ENCODE peak calls at places on chromosome 16, in ten cellular contexts. F is prostate gland; I is GM23248; Q is gastrocnemius medialis; B is lung; U is DND-41; X is HCT116; E is adrenal gland; D is naive thymus-derived CD4-positive, alpha-beta T cell; H is mesenchymal stem cell. W is an unnamed sample.

GRCh38 chr16:85333744-85334640 is 221.7 kb upstream of the CIBAR2 start:
- DNase-seq in F (no peak), E (no peak), D (no peak), B (no peak), X (no peak), Q (no peak), U (no peak), H (no peak), I (no peak), W (no peak)

GRCh38 chr16:56910654-56911539 is 21.0 kb upstream of the HERPUD1 start:
- DNase-seq in H (peak; percentile 85), F (no peak), X (no peak), Q (peak; percentile 35), E (no peak), I (peak; percentile 88), D (no peak), B (peak; percentile 35), U (peak; percentile 45), W (no peak)

GRCh38 chr16:52474679-52475078 is 72.3 kb downstream of the TOX3 start:
- DNase-seq in X (no peak), Q (no peak), U (no peak), E (no peak), F (no peak), B (no peak), D (no peak), H (no peak), I (no peak), W (no peak)

GRCh38 chr16:65481956-65482355 is 360.1 kb upstream of the CDH11 start:
- DNase-seq in B (no peak), D (no peak), U (no peak), H (no peak), E (no peak), Q (no peak), I (no peak), X (no peak), F (no peak), W (no peak)

GRCh38 chr16:28534542-28535373 is 4.0 kb downstream of the NUPR1 start:
- DNase-seq in X (no peak), I (peak; percentile 75), D (peak; percentile 47), F (no peak), Q (peak; percentile 94), E (no peak), U (no peak), H (no peak), B (peak; percentile 77), W (no peak)

GRCh38 chr16:30010817-30011504 is at the start of gene DOC2A:
- DNase-seq in E (no peak), I (peak; percentile 43), Q (no peak), H (peak; percentile 10), D (peak; percentile 31), U (peak; percentile 79), X (no peak), F (no peak), B (no peak), W (no peak)

GRCh38 chr16:73058616-73059409 is 10.9 kb upstream of the ZFHX3 start:
- DNase-seq in B (no peak), E (peak; percentile 58), Q (no peak), X (peak; percentile 38), F (no peak), U (peak; percentile 60), D (no peak), H (peak; percentile 60), I (peak; percentile 68), W (no peak)

GRCh38 chr16:81237282-81237681 is 1.2 kb upstream of the BCO1 start:
- DNase-seq in E (no peak), B (no peak), X (no peak), D (no peak), U (no peak), I (no peak), H (no peak), F (peak; percentile 93), Q (peak; percentile 87), W (no peak)

GRCh38 chr16:72380283-72380682 is 208.3 kb upstream of the PMFBP1 start:
- DNase-seq in I (no peak), B (no peak), U (no peak), X (no peak), H (no peak), F (no peak), E (no peak), D (no peak), Q (no peak), W (no peak)

GRCh38 chr16:2199095-2199494 is 2.7 kb upstream of the CASKIN1 start:
- DNase-seq in Q (no peak), E (no peak), F (no peak), I (no peak), B (no peak), D (no peak), U (no peak), X (no peak), H (no peak), W (no peak)

GRCh38 chr16:27920391-27920891 is 143.1 kb downstream of the GSG1L start:
- DNase-seq in H (no peak), D (no peak), U (no peak), F (peak; percentile 23), B (no peak), X (peak; percentile 35), Q (no peak), E (no peak), I (peak; percentile 15), W (peak; percentile 27)

GRCh38 chr16:66996324-66996982 is 8.1 kb downstream of the CES4A start:
- DNase-seq in I (peak; percentile 90), X (no peak), H (peak; percentile 72), E (no peak), D (no peak), B (peak; percentile 75), U (no peak), Q (peak; percentile 92), F (peak; percentile 81), W (no peak)

GRCh38 chr16:4053663-4054479 is 62.4 kb downstream of the ADCY9 start:
- DNase-seq in D (no peak), I (peak; percentile 93), B (peak; percentile 76), H (peak; percentile 97), F (peak; percentile 68), Q (no peak), U (no peak), E (peak; percentile 81), X (peak; percentile 12), W (no peak)

GRCh38 chr16:14062261-14062660 is 8.9 kb upstream of the MRTFB start:
- DNase-seq in H (no peak), Q (no peak), X (no peak), U (no peak), I (no peak), F (no peak), D (no peak), E (no peak), B (peak; percentile 21), W (no peak)

GRCh38 chr16:66899945-66900688 is 18.6 kb downstream of the CDH16 start:
- DNase-seq in E (peak; percentile 83), F (no peak), I (peak; percentile 58), H (peak; percentile 92), B (peak; percentile 81), X (no peak), D (no peak), U (no peak), Q (peak; percentile 98), W (no peak)

DNA sequence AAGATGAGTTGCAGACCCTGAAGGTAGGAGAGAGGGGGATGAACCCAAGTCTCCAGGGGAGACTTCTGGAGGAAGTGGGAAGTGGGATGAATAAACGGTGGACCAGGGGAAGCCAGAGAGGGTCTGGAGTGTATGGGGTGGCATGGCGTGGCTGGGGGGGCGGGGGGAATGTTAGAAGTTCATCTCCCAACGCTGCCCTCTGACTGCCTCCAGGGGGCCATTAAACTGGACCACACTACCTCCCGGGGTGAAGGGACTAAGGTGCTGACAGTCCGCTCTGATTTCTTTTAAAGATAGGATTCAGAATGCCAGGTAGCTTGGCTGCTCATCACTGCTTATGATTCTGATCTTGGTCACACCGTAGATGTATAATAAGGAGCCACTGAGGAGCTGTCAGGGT is 21.2 kb downstream of the ST3GAL2 start:
- DNase-seq in Q (no peak), X (no peak), H (no peak), U (no peak), I (no peak), F (no peak), E (no peak), D (no peak), B (no peak), W (no peak)
- H3K4me1 ChIP-seq in Q (peaks cover 76% of the 10 kb centered on the region), X (peaks cover 10% of the 10 kb centered on the region), H (peaks cover 53% of the 10 kb centered on the region), U (no peaks in the 10 kb centered on the region), I (no peaks in the 10 kb centered on the region), F (no peaks in the 10 kb centered on the region), E (peaks cover 21% of the 10 kb centered on the region), D (peaks cover 31% of the 10 kb centered on the region), B (peaks cover 22% of the 10 kb centered on the region), W (peaks cover 15% of the 10 kb centered on the region)

GRCh38 chr16:75043175-75043937 is 44.5 kb downstream of the ZNRF1 start:
- DNase-seq in X (no peak), B (no peak), H (no peak), D (no peak), F (no peak), E (no peak), Q (no peak), I (no peak), U (no peak), W (no peak)
- H3K9me3 ChIP-seq in X (no peaks in the 10 kb centered on the region), B (peaks cover under 1% of the 10 kb centered on the region), H (peaks cover 3% of the 10 kb centered on the region), D (no peaks in the 10 kb centered on the region), F (no peaks in the 10 kb centered on the region), E (no peaks in the 10 kb centered on the region), Q (no peaks in the 10 kb centered on the region), I (no peaks in the 10 kb centered on the region), U (no peaks in the 10 kb centered on the region), W (no peaks in the 10 kb centered on the region)

DNA sequence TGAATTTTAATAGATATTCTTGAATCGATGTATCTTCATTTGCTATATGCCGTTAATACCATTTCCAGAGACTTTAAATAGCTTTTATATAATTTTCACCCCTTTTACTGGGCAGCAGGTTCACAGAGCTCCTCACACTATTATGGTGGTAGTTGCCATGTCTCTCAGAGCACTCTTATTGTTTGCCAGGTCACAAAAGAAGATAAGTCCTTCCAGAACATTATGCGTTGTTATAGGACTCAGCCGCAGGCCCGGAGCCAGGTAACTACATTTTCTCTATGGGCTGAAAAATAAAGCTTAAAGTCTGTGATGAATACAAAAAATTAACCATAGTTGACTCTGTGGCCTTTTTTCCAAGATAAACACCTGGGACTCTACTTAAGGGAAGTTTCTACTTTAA is 24.0 kb downstream of the AKTIP start:
- DNase-seq in B (no peak), F (no peak), E (no peak), D (no peak), Q (no peak), I (no peak), X (no peak), U (no peak), H (no peak), W (no peak)
- H3K36me3 ChIP-seq in B (peaks cover 17% of the 10 kb centered on the region), F (peaks cover 5% of the 10 kb centered on the region), E (no peaks in the 10 kb centered on the region), D (peaks cover 46% of the 10 kb centered on the region), Q (peaks cover 58% of the 10 kb centered on the region), I (peaks cover 30% of the 10 kb centered on the region), X (peaks cover 11% of the 10 kb centered on the region), U (peaks cover 92% of the 10 kb centered on the region), H (peaks cover 87% of the 10 kb centered on the region), W (peaks cover 10% of the 10 kb centered on the region)

GRCh38 chr16:23876256-23876896 is 40.6 kb downstream of the PRKCB start:
- DNase-seq in H (no peak), E (no peak), Q (no peak), D (no peak), X (no peak), B (no peak), I (no peak), U (no peak), F (no peak), W (no peak)
- H3K4me1 ChIP-seq in H (no peaks in the 10 kb centered on the region), E (no peaks in the 10 kb centered on the region), Q (no peaks in the 10 kb centered on the region), D (peaks cover 17% of the 10 kb centered on the region), X (no peaks in the 10 kb centered on the region), B (no peaks in the 10 kb centered on the region), I (no peaks in the 10 kb centered on the region), U (peaks cover 63% of the 10 kb centered on the region), F (no peaks in the 10 kb centered on the region), W (no peaks in the 10 kb centered on the region)